ENCODE peak calls at places on chromosomes 12 and 14, in five cellular contexts. One of them, this sample, is unnamed.

GRCh38 chr12:53820907-53821306 is 69.1 kb upstream of the CISTR start:
- DNase-seq in cardiac fibroblast: no peak
- DNase-seq in choroid plexus epithelial cell: no peak
- DNase-seq in left ventricle myocardium inferior: no peak
- DNase-seq in thoracic aorta: no peak
- DNase-seq in this sample: no peak

GRCh38 chr12:13288937-13289643 is 92.6 kb downstream of the EMP1 start:
- DNase-seq in choroid plexus epithelial cell: no peak
- DNase-seq in thoracic aorta: no peak
- DNase-seq in left ventricle myocardium inferior: no peak
- DNase-seq in cardiac fibroblast: no peak
- DNase-seq in this sample: no peak

GRCh38 chr12:90921536-90921935 is 33.4 kb downstream of the CCER1 start:
- DNase-seq in thoracic aorta: no peak
- DNase-seq in left ventricle myocardium inferior: no peak
- DNase-seq in choroid plexus epithelial cell: no peak
- DNase-seq in cardiac fibroblast: no peak
- DNase-seq in this sample: no peak

GRCh38 chr14:35682802-35683201 is 126.3 kb downstream of the RALGAPA1 start:
- DNase-seq in left ventricle myocardium inferior: no peak
- DNase-seq in choroid plexus epithelial cell: peak
- DNase-seq in thoracic aorta: no peak
- DNase-seq in cardiac fibroblast: no peak
- DNase-seq in this sample: no peak

GRCh38 chr12:3882896-3883564 is 9.8 kb upstream of the PARP11 start:
- DNase-seq in cardiac fibroblast: peak
- DNase-seq in left ventricle myocardium inferior: no peak
- DNase-seq in thoracic aorta: no peak
- DNase-seq in choroid plexus epithelial cell: peak
- DNase-seq in this sample: peak

GRCh38 chr14:102279282-102279681 is 25.7 kb downstream of the MOK start:
- DNase-seq in left ventricle myocardium inferior: no peak
- DNase-seq in cardiac fibroblast: no peak
- DNase-seq in choroid plexus epithelial cell: no peak
- DNase-seq in thoracic aorta: no peak
- DNase-seq in this sample: no peak

GRCh38 chr14:49861581-49861922 is 9.0 kb upstream of the NEMF start:
- DNase-seq in thoracic aorta: peak
- DNase-seq in cardiac fibroblast: peak
- DNase-seq in left ventricle myocardium inferior: peak
- DNase-seq in choroid plexus epithelial cell: peak
- DNase-seq in this sample: peak

GRCh38 chr12:131946757-131947156 is 3.0 kb upstream of the EP400 start:
- DNase-seq in left ventricle myocardium inferior: no peak
- DNase-seq in cardiac fibroblast: no peak
- DNase-seq in thoracic aorta: no peak
- DNase-seq in choroid plexus epithelial cell: no peak
- DNase-seq in this sample: no peak

GRCh38 chr12:128940974-128941373 is 87.7 kb downstream of the GLT1D1 start:
- DNase-seq in left ventricle myocardium inferior: no peak
- DNase-seq in cardiac fibroblast: no peak
- DNase-seq in choroid plexus epithelial cell: no peak
- DNase-seq in thoracic aorta: no peak
- DNase-seq in this sample: no peak

GRCh38 chr12:70733385-70733784 is 96.2 kb upstream of the PTPRB start:
- DNase-seq in thoracic aorta: no peak
- DNase-seq in choroid plexus epithelial cell: peak
- DNase-seq in left ventricle myocardium inferior: no peak
- DNase-seq in cardiac fibroblast: peak
- DNase-seq in this sample: peak

GRCh38 chr12:112559784-112560183 is 141.0 kb downstream of the PTPN11 start:
- DNase-seq in thoracic aorta: no peak
- DNase-seq in left ventricle myocardium inferior: no peak
- DNase-seq in choroid plexus epithelial cell: peak
- DNase-seq in cardiac fibroblast: peak
- DNase-seq in this sample: no peak

GRCh38 chr14:47675489-47676300 is at the start of gene MDGA2:
- DNase-seq in thoracic aorta: no peak
- DNase-seq in left ventricle myocardium inferior: no peak
- DNase-seq in cardiac fibroblast: no peak
- DNase-seq in choroid plexus epithelial cell: peak
- DNase-seq in this sample: peak

GRCh38 chr12:81080431-81080983 is 2.6 kb downstream of the ACSS3 start:
- DNase-seq in cardiac fibroblast: peak
- DNase-seq in thoracic aorta: no peak
- DNase-seq in choroid plexus epithelial cell: peak
- DNase-seq in left ventricle myocardium inferior: no peak
- DNase-seq in this sample: peak

GRCh38 chr12:75921687-75922289 is 109.8 kb downstream of the PHLDA1 start:
- DNase-seq in left ventricle myocardium inferior: no peak
- DNase-seq in choroid plexus epithelial cell: peak
- DNase-seq in thoracic aorta: no peak
- DNase-seq in cardiac fibroblast: no peak
- DNase-seq in this sample: no peak

GRCh38 chr14:39055786-39056474 is 47.1 kb downstream of the SEC23A start:
- DNase-seq in left ventricle myocardium inferior: no peak
- DNase-seq in thoracic aorta: no peak
- DNase-seq in choroid plexus epithelial cell: no peak
- DNase-seq in cardiac fibroblast: no peak
- DNase-seq in this sample: peak

GRCh38 chr12:110245278-110245868 is 35.7 kb upstream of the ATP2A2 start:
- DNase-seq in cardiac fibroblast: no peak
- DNase-seq in thoracic aorta: no peak
- DNase-seq in choroid plexus epithelial cell: no peak
- DNase-seq in left ventricle myocardium inferior: peak
- DNase-seq in this sample: peak

GRCh38 chr12:121036810-121037326 is 2.2 kb downstream of the OASL start:
- DNase-seq in cardiac fibroblast: peak
- DNase-seq in left ventricle myocardium inferior: no peak
- DNase-seq in thoracic aorta: no peak
- DNase-seq in choroid plexus epithelial cell: peak
- DNase-seq in this sample: peak

GRCh38 chr14:22544406-22544805 is 44.6 kb downstream of the DAD1 start:
- DNase-seq in left ventricle myocardium inferior: no peak
- DNase-seq in thoracic aorta: no peak
- DNase-seq in choroid plexus epithelial cell: no peak
- DNase-seq in cardiac fibroblast: no peak
- DNase-seq in this sample: no peak

GRCh38 chr12:89880695-89881350 is 172.2 kb upstream of the ATP2B1 start:
- DNase-seq in choroid plexus epithelial cell: no peak
- DNase-seq in thoracic aorta: no peak
- DNase-seq in left ventricle myocardium inferior: no peak
- DNase-seq in cardiac fibroblast: no peak
- DNase-seq in this sample: no peak

GRCh38 chr12:89493650-89494302 is 30.8 kb downstream of the GALNT4 start:
- DNase-seq in left ventricle myocardium inferior: no peak
- DNase-seq in thoracic aorta: no peak
- DNase-seq in choroid plexus epithelial cell: no peak
- DNase-seq in cardiac fibroblast: no peak
- DNase-seq in this sample: no peak

GRCh38 chr12:99959549-99960170 is 25.1 kb downstream of the ANKS1B start:
- DNase-seq in thoracic aorta: no peak
- DNase-seq in choroid plexus epithelial cell: peak
- DNase-seq in cardiac fibroblast: peak
- DNase-seq in left ventricle myocardium inferior: no peak
- DNase-seq in this sample: no peak

GRCh38 chr12:24363177-24363754 is 413.8 kb upstream of the SOX5 start:
- DNase-seq in choroid plexus epithelial cell: no peak
- DNase-seq in left ventricle myocardium inferior: peak
- DNase-seq in thoracic aorta: no peak
- DNase-seq in cardiac fibroblast: no peak
- DNase-seq in this sample: peak

GRCh38 chr12:51960890-51961289 is 9.4 kb downstream of the ACVR1B start:
- DNase-seq in cardiac fibroblast: no peak
- DNase-seq in choroid plexus epithelial cell: no peak
- DNase-seq in left ventricle myocardium inferior: no peak
- DNase-seq in thoracic aorta: no peak
- DNase-seq in this sample: no peak

GRCh38 chr12:13530966-13531365 is 334.4 kb downstream of the EMP1 start:
- DNase-seq in choroid plexus epithelial cell: no peak
- DNase-seq in left ventricle myocardium inferior: no peak
- DNase-seq in thoracic aorta: no peak
- DNase-seq in cardiac fibroblast: no peak
- DNase-seq in this sample: no peak

GRCh38 chr12:62899568-62900390 is 35.2 kb downstream of the PPM1H start:
- DNase-seq in choroid plexus epithelial cell: no peak
- DNase-seq in left ventricle myocardium inferior: no peak
- DNase-seq in cardiac fibroblast: no peak
- DNase-seq in thoracic aorta: no peak
- DNase-seq in this sample: no peak
- H3K4me3 ChIP-seq in choroid plexus epithelial cell: no peak
- H3K4me3 ChIP-seq in left ventricle myocardium inferior: no peak
- H3K4me3 ChIP-seq in cardiac fibroblast: no peak
- H3K4me3 ChIP-seq in thoracic aorta: no peak
- H3K4me3 ChIP-seq in this sample: no peak

DNA sequence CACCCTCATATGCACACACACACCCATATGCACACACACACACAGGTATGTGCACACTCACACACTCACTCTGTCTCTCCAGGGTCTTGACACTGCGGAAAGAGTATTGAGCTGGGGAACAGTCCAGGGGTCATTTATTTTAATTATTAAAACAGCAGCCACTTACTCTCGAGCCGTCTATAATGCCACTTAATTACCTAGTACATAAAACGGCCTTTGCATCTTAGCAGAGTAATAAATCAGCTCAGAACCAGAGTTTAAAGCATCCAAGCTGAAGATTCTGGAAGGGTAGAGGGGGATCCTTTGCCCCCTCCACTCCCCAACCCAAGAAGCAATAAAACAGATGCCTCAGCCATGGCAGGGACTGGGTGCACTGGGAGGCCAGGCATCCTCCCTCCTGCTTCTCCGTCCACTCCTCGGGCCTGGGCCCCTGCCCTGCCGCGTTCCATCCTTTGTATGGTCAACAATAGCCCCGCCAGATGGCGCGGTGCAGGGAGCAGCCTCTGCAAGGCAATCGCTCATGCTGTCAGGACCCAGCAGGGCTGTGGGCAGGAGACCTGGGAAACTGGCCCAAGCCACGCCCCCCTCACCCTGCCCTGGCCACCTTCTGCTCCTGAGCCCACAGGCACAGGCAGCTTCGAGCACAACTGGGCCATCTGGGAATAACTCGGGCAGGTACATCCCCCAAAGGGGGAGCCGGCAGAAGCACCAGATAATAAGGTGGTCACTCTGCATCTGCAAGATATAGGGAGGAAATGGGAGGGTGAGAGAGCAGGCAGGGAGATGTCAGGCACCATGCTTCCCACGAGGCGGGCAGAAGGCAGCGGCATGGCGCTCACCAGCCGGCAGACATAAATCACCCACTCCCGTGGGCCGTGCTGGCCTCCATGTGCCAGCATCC is 40.9 kb downstream of the CCDC85C start:
- DNase-seq in thoracic aorta: no peak
- DNase-seq in choroid plexus epithelial cell: peak
- DNase-seq in left ventricle myocardium inferior: peak
- DNase-seq in cardiac fibroblast: peak
- DNase-seq in this sample: no peak
- TF ChIP-seq CTCF in thoracic aorta: peak
- TF ChIP-seq CTCF in choroid plexus epithelial cell: peak
- TF ChIP-seq CTCF in left ventricle myocardium inferior: peak
- TF ChIP-seq CTCF in cardiac fibroblast: peak
- TF ChIP-seq CTCF in this sample: no peak

DNA sequence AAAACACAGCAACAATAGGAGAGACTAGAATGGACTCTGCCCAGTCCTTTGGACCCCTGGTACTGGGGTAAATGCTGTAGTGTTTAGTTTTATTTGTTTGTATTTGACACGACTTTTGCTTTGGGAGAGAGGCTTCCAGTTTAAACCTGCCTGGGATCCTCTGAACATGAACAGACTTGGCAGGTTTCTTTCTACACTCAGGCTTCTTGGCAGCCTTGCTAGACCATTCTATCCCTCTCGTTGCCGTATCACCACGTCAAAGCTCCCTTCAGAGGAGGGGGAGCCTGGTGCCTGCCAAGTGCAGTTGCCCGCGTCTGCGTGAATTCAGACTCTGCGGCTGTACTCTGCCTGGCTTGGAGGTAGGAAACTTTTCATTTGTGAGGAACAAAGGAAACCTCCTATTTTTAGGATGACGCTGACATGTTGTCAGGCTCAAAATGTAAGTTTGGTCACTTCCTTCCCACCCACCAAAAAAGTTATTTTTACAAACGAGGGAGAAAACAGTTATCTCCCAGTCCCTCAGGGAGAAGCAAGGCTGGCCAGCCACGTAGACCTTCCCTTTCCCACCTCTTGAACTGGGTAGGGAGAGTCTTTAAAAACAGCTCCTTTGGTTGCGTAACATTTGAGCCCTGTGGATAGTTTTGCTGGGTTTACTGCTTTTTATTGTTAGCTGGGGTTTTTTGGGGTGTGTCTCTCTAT is 26.0 kb downstream of the CD9 start:
- DNase-seq in choroid plexus epithelial cell: peak
- DNase-seq in cardiac fibroblast: peak
- DNase-seq in left ventricle myocardium inferior: peak
- DNase-seq in thoracic aorta: peak
- DNase-seq in this sample: no peak
- H3K4me3 ChIP-seq in choroid plexus epithelial cell: peak
- H3K4me3 ChIP-seq in cardiac fibroblast: peak
- H3K4me3 ChIP-seq in left ventricle myocardium inferior: peak
- H3K4me3 ChIP-seq in thoracic aorta: peak
- H3K4me3 ChIP-seq in this sample: no peak

DNA sequence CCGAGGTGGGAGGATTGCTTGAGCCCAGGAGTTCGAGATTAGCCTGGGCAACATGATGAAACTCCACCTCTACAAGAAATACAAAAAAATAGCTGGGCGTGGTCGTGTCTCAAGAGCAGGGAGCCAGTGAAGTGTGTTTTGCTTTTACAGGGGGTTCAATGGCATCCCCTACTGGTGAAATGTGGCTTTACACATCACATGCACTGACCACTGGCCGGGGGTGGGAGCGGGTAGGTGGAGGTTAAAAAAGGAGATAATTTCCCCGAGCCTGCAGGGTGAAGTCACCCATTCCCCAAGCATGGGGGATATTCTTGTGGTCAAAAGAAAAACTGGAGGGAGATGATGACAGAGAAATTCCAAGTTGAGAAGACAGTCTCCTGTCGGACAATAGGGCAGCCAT is 63.6 kb upstream of the PWP1 start:
- DNase-seq in cardiac fibroblast: peak
- DNase-seq in thoracic aorta: no peak
- DNase-seq in left ventricle myocardium inferior: no peak
- DNase-seq in choroid plexus epithelial cell: peak
- DNase-seq in this sample: peak
- TF ChIP-seq CTCF in cardiac fibroblast: peak
- TF ChIP-seq CTCF in thoracic aorta: peak
- TF ChIP-seq CTCF in left ventricle myocardium inferior: peak
- TF ChIP-seq CTCF in choroid plexus epithelial cell: peak
- TF ChIP-seq CTCF in this sample: peak

GRCh38 chr12:57239587-57240068 is 10.1 kb downstream of the SHMT2 start:
- DNase-seq in thoracic aorta: no peak
- DNase-seq in choroid plexus epithelial cell: no peak
- DNase-seq in cardiac fibroblast: no peak
- DNase-seq in left ventricle myocardium inferior: no peak
- DNase-seq in this sample: no peak
- H3K4me3 ChIP-seq in thoracic aorta: peak
- H3K4me3 ChIP-seq in choroid plexus epithelial cell: peak
- H3K4me3 ChIP-seq in cardiac fibroblast: peak
- H3K4me3 ChIP-seq in left ventricle myocardium inferior: peak
- H3K4me3 ChIP-seq in this sample: peak

GRCh38 chr14:54555651-54556050 is 11.3 kb upstream of the SAMD4A start:
- DNase-seq in thoracic aorta: no peak
- DNase-seq in left ventricle myocardium inferior: no peak
- DNase-seq in choroid plexus epithelial cell: no peak
- DNase-seq in cardiac fibroblast: no peak
- DNase-seq in this sample: no peak
- TF ChIP-seq CTCF in thoracic aorta: no peak
- TF ChIP-seq CTCF in left ventricle myocardium inferior: peak
- TF ChIP-seq CTCF in choroid plexus epithelial cell: no peak
- TF ChIP-seq CTCF in cardiac fibroblast: peak
- TF ChIP-seq CTCF in this sample: peak

This sample was measured in A673.